ENCODE peak calls at places on chromosome 20, in six cellular contexts. One of them, this sample, is unnamed.
A peak's percentile ranks its signal among the peaks of the same experiment; 100 is the strongest.

GRCh38 chr20:45318386-45318939 is 10.4 kb upstream of the MATN4 start:
- DNase-seq in CD8-positive, alpha-beta T cell: no peak
- DNase-seq in thoracic aorta: no peak
- DNase-seq in IMR-90: no peak
- DNase-seq in testis: no peak
- DNase-seq in adrenal gland: no peak
- DNase-seq in this sample: no peak

GRCh38 chr20:25239387-25240370 is 8.2 kb upstream of the PYGB start:
- DNase-seq in IMR-90: no peak
- DNase-seq in thoracic aorta: no peak
- DNase-seq in adrenal gland: no peak
- DNase-seq in testis: no peak
- DNase-seq in CD8-positive, alpha-beta T cell: no peak
- DNase-seq in this sample: no peak

GRCh38 chr20:36126836-36127529 is 27.6 kb upstream of the EPB41L1 start:
- DNase-seq in testis: no peak
- DNase-seq in thoracic aorta: no peak
- DNase-seq in adrenal gland: no peak
- DNase-seq in IMR-90: no peak
- DNase-seq in CD8-positive, alpha-beta T cell: no peak
- DNase-seq in this sample: no peak

GRCh38 chr20:18985551-18985950 is 172.0 kb downstream of the SCP2D1 start:
- DNase-seq in adrenal gland: no peak
- DNase-seq in testis: no peak
- DNase-seq in IMR-90: no peak
- DNase-seq in CD8-positive, alpha-beta T cell: no peak
- DNase-seq in thoracic aorta: no peak
- DNase-seq in this sample: no peak

GRCh38 chr20:20076297-20077065 is 24.1 kb downstream of the CFAP61 start:
- DNase-seq in CD8-positive, alpha-beta T cell: no peak
- DNase-seq in testis: no peak
- DNase-seq in adrenal gland: no peak
- DNase-seq in thoracic aorta: no peak
- DNase-seq in IMR-90: peak; percentile 70
- DNase-seq in this sample: peak; percentile 46

GRCh38 chr20:3686867-3687321 is 5.1 kb upstream of the ADAM33 start:
- DNase-seq in testis: peak; percentile 86
- DNase-seq in CD8-positive, alpha-beta T cell: no peak
- DNase-seq in IMR-90: peak; percentile 94
- DNase-seq in adrenal gland: peak; percentile 83
- DNase-seq in thoracic aorta: peak; percentile 83
- DNase-seq in this sample: peak; percentile 56

GRCh38 chr20:20466341-20466879 is 98.5 kb downstream of the INSM1 start:
- DNase-seq in IMR-90: peak; percentile 85
- DNase-seq in CD8-positive, alpha-beta T cell: no peak
- DNase-seq in adrenal gland: no peak
- DNase-seq in testis: no peak
- DNase-seq in thoracic aorta: no peak
- DNase-seq in this sample: peak; percentile 80

GRCh38 chr20:4297141-4297826 is 281.9 kb upstream of the RNF24 start:
- DNase-seq in adrenal gland: no peak
- DNase-seq in IMR-90: peak; percentile 2
- DNase-seq in testis: peak; percentile 23
- DNase-seq in CD8-positive, alpha-beta T cell: no peak
- DNase-seq in thoracic aorta: no peak
- DNase-seq in this sample: peak; percentile 6

GRCh38 chr20:38685853-38686473 is 38.3 kb upstream of the SLC32A1 start:
- DNase-seq in thoracic aorta: no peak
- DNase-seq in IMR-90: peak; percentile 44
- DNase-seq in CD8-positive, alpha-beta T cell: peak; percentile 40
- DNase-seq in adrenal gland: peak; percentile 34
- DNase-seq in testis: peak; percentile 66
- DNase-seq in this sample: peak; percentile 51

GRCh38 chr20:44074252-44075151 is 112.5 kb downstream of the JPH2 start:
- DNase-seq in IMR-90: peak; percentile 85
- DNase-seq in thoracic aorta: no peak
- DNase-seq in testis: no peak
- DNase-seq in CD8-positive, alpha-beta T cell: no peak
- DNase-seq in adrenal gland: peak; percentile 50
- DNase-seq in this sample: peak; percentile 28

GRCh38 chr20:21308340-21308739 is 5.2 kb downstream of the XRN2 start:
- DNase-seq in CD8-positive, alpha-beta T cell: no peak
- DNase-seq in thoracic aorta: no peak
- DNase-seq in testis: no peak
- DNase-seq in IMR-90: no peak
- DNase-seq in adrenal gland: no peak
- DNase-seq in this sample: no peak

GRCh38 chr20:38452880-38453624 is 17.9 kb upstream of the SNHG17 start:
- DNase-seq in CD8-positive, alpha-beta T cell: no peak
- DNase-seq in adrenal gland: peak; percentile 40
- DNase-seq in IMR-90: peak; percentile 74
- DNase-seq in testis: no peak
- DNase-seq in thoracic aorta: no peak
- DNase-seq in this sample: peak; percentile 76

GRCh38 chr20:11976966-11977365 is 59.3 kb downstream of the BTBD3 start:
- DNase-seq in testis: no peak
- DNase-seq in CD8-positive, alpha-beta T cell: no peak
- DNase-seq in thoracic aorta: no peak
- DNase-seq in IMR-90: no peak
- DNase-seq in adrenal gland: no peak
- DNase-seq in this sample: no peak

GRCh38 chr20:46977909-46978588 is 83.4 kb downstream of the EYA2 start:
- DNase-seq in testis: no peak
- DNase-seq in thoracic aorta: no peak
- DNase-seq in adrenal gland: no peak
- DNase-seq in CD8-positive, alpha-beta T cell: no peak
- DNase-seq in IMR-90: no peak
- DNase-seq in this sample: no peak

GRCh38 chr20:59993736-59994484 is 35.7 kb downstream of the CDH26 start:
- DNase-seq in IMR-90: no peak
- DNase-seq in testis: no peak
- DNase-seq in adrenal gland: no peak
- DNase-seq in thoracic aorta: no peak
- DNase-seq in CD8-positive, alpha-beta T cell: no peak
- DNase-seq in this sample: no peak

GRCh38 chr20:59994697-59995122 is 36.5 kb downstream of the CDH26 start:
- DNase-seq in thoracic aorta: no peak
- DNase-seq in adrenal gland: no peak
- DNase-seq in IMR-90: peak; percentile 20
- DNase-seq in testis: peak; percentile 49
- DNase-seq in CD8-positive, alpha-beta T cell: no peak
- DNase-seq in this sample: no peak

GRCh38 chr20:59988141-59988540 is 29.9 kb downstream of the CDH26 start:
- DNase-seq in IMR-90: peak; percentile 11
- DNase-seq in CD8-positive, alpha-beta T cell: no peak
- DNase-seq in thoracic aorta: no peak
- DNase-seq in testis: no peak
- DNase-seq in adrenal gland: no peak
- DNase-seq in this sample: peak; percentile 5

GRCh38 chr20:59996112-59996511 is 37.9 kb downstream of the CDH26 start:
- DNase-seq in IMR-90: no peak
- DNase-seq in CD8-positive, alpha-beta T cell: no peak
- DNase-seq in testis: no peak
- DNase-seq in adrenal gland: no peak
- DNase-seq in thoracic aorta: no peak
- DNase-seq in this sample: no peak

GRCh38 chr20:59992531-59992930 is 34.3 kb downstream of the CDH26 start:
- DNase-seq in CD8-positive, alpha-beta T cell: no peak
- DNase-seq in thoracic aorta: no peak
- DNase-seq in IMR-90: peak; percentile 18
- DNase-seq in adrenal gland: no peak
- DNase-seq in testis: no peak
- DNase-seq in this sample: no peak
- TF ChIP-seq CTCF in CD8-positive, alpha-beta T cell: no peak
- TF ChIP-seq CTCF in thoracic aorta: no peak
- TF ChIP-seq CTCF in IMR-90: peak; percentile 36
- TF ChIP-seq CTCF in adrenal gland: no peak
- TF ChIP-seq CTCF in testis: no peak
- TF ChIP-seq CTCF in this sample: no peak

DNA sequence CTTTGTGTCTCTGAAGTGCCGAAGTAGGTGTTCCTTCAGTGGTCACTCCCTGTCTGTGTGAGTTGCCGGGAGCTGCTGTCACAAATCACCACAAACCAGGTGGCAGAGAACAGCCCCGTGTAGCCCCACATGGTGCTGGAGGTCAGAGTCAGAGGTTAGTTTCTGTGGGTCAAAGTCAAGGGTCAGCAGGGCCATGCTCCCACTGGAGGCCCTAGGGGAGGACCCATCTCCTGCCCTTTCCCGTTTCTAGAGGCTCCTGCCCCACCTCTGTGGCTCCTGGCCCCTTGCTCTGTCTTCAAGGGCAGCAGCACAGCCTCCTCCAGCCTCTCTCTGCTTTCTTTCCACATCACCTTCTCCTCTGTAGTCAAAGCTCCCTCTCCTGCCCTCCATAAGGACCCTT is 264.3 kb downstream of the TAF4 start:
- DNase-seq in adrenal gland: no peak
- DNase-seq in IMR-90: no peak
- DNase-seq in thoracic aorta: no peak
- DNase-seq in testis: no peak
- DNase-seq in CD8-positive, alpha-beta T cell: no peak
- DNase-seq in this sample: no peak
- H3K27me3 ChIP-seq in adrenal gland: peaks cover 17% of the 10 kb centered on the region
- H3K27me3 ChIP-seq in IMR-90: peaks cover 9% of the 10 kb centered on the region
- H3K27me3 ChIP-seq in thoracic aorta: no peaks in the 10 kb centered on the region
- H3K27me3 ChIP-seq in testis: no peaks in the 10 kb centered on the region
- H3K27me3 ChIP-seq in CD8-positive, alpha-beta T cell: no peaks in the 10 kb centered on the region
- H3K27me3 ChIP-seq in this sample: peaks cover 2% of the 10 kb centered on the region

GRCh38 chr20:1651268-1651667 is 6.3 kb downstream of the SIRPG start:
- DNase-seq in adrenal gland: no peak
- DNase-seq in thoracic aorta: no peak
- DNase-seq in IMR-90: no peak
- DNase-seq in CD8-positive, alpha-beta T cell: no peak
- DNase-seq in testis: no peak
- DNase-seq in this sample: no peak

GRCh38 chr20:1652104-1652503 is 5.5 kb downstream of the SIRPG start:
- DNase-seq in CD8-positive, alpha-beta T cell: no peak
- DNase-seq in testis: no peak
- DNase-seq in thoracic aorta: no peak
- DNase-seq in IMR-90: no peak
- DNase-seq in adrenal gland: no peak
- DNase-seq in this sample: no peak

GRCh38 chr20:1654994-1655393 is 2.6 kb downstream of the SIRPG start:
- DNase-seq in IMR-90: no peak
- DNase-seq in testis: no peak
- DNase-seq in CD8-positive, alpha-beta T cell: no peak
- DNase-seq in adrenal gland: no peak
- DNase-seq in thoracic aorta: no peak
- DNase-seq in this sample: no peak

GRCh38 chr20:1656844-1657243 is 735 bp downstream of the SIRPG start:
- DNase-seq in adrenal gland: no peak
- DNase-seq in IMR-90: no peak
- DNase-seq in CD8-positive, alpha-beta T cell: no peak
- DNase-seq in testis: no peak
- DNase-seq in thoracic aorta: no peak
- DNase-seq in this sample: no peak

GRCh38 chr20:1652960-1653359 is 4.6 kb downstream of the SIRPG start:
- DNase-seq in IMR-90: no peak
- DNase-seq in CD8-positive, alpha-beta T cell: no peak
- DNase-seq in thoracic aorta: no peak
- DNase-seq in testis: no peak
- DNase-seq in adrenal gland: no peak
- DNase-seq in this sample: no peak
- H3K27ac ChIP-seq in IMR-90: no peak overlapping the region
- H3K27ac ChIP-seq in CD8-positive, alpha-beta T cell: no peak overlapping the region
- H3K27ac ChIP-seq in thoracic aorta: no peak overlapping the region
- H3K27ac ChIP-seq in testis: no peak overlapping the region
- H3K27ac ChIP-seq in adrenal gland: no peak overlapping the region
- H3K27ac ChIP-seq in this sample: no peak overlapping the region

GRCh38 chr20:57329608-57330221 is at the start of gene SPO11:
- DNase-seq in adrenal gland: no peak
- DNase-seq in IMR-90: no peak
- DNase-seq in testis: peak; percentile 73
- DNase-seq in CD8-positive, alpha-beta T cell: no peak
- DNase-seq in thoracic aorta: no peak
- DNase-seq in this sample: no peak
- TF ChIP-seq CTCF in adrenal gland: no peak
- TF ChIP-seq CTCF in IMR-90: no peak
- TF ChIP-seq CTCF in testis: no peak
- TF ChIP-seq CTCF in CD8-positive, alpha-beta T cell: no peak
- TF ChIP-seq CTCF in thoracic aorta: no peak
- TF ChIP-seq CTCF in this sample: peak; percentile 21

GRCh38 chr20:40682104-40683045 is 6.7 kb downstream of the MAFB start:
- DNase-seq in IMR-90: no peak
- DNase-seq in thoracic aorta: no peak
- DNase-seq in CD8-positive, alpha-beta T cell: no peak
- DNase-seq in testis: no peak
- DNase-seq in adrenal gland: no peak
- DNase-seq in this sample: no peak

GRCh38 chr20:40685349-40685748 is 3.7 kb downstream of the MAFB start:
- DNase-seq in IMR-90: no peak
- DNase-seq in CD8-positive, alpha-beta T cell: no peak
- DNase-seq in adrenal gland: no peak
- DNase-seq in testis: no peak
- DNase-seq in thoracic aorta: no peak
- DNase-seq in this sample: no peak

GRCh38 chr20:40681684-40682083 is 7.4 kb downstream of the MAFB start:
- DNase-seq in IMR-90: no peak
- DNase-seq in thoracic aorta: no peak
- DNase-seq in adrenal gland: no peak
- DNase-seq in testis: no peak
- DNase-seq in CD8-positive, alpha-beta T cell: no peak
- DNase-seq in this sample: no peak

GRCh38 chr20:40683221-40683893 is 5.7 kb downstream of the MAFB start:
- DNase-seq in thoracic aorta: no peak
- DNase-seq in IMR-90: no peak
- DNase-seq in CD8-positive, alpha-beta T cell: no peak
- DNase-seq in adrenal gland: peak; percentile 56
- DNase-seq in testis: no peak
- DNase-seq in this sample: peak; percentile 33

DNA sequence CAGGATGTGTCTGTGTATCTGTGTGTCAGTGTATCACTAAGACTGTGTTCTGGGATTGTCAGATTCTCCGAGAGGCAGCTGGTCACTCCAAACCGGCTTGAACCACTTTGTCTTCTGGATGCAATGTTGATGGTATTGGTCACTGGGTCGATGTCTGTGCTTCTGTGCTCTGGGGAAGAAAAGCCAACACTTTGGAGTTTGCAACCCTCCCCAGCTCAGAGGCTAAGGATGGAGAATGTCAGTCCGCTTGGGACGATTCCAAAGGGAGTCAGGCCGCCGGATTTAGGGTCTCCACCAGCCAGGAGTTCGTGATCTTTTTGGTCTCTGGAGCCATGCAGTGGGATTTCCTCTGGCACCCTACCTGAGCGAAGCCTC is 5.2 kb downstream of the MAFB start:
- DNase-seq in testis: no peak
- DNase-seq in CD8-positive, alpha-beta T cell: no peak
- DNase-seq in thoracic aorta: no peak
- DNase-seq in adrenal gland: no peak
- DNase-seq in IMR-90: no peak
- DNase-seq in this sample: no peak
- H3K27me3 ChIP-seq in testis: no peaks in the 10 kb centered on the region
- H3K27me3 ChIP-seq in CD8-positive, alpha-beta T cell: peaks cover 22% of the 10 kb centered on the region
- H3K27me3 ChIP-seq in thoracic aorta: no peaks in the 10 kb centered on the region
- H3K27me3 ChIP-seq in adrenal gland: no peaks in the 10 kb centered on the region
- H3K27me3 ChIP-seq in IMR-90: peaks cover 72% of the 10 kb centered on the region
- H3K27me3 ChIP-seq in this sample: peaks cover 58% of the 10 kb centered on the region

GRCh38 chr20:37315293-37316110 is 26.0 kb downstream of the MANBAL start:
- DNase-seq in testis: peak; percentile 94
- DNase-seq in thoracic aorta: no peak
- DNase-seq in IMR-90: peak; percentile 92
- DNase-seq in adrenal gland: peak; percentile 71
- DNase-seq in CD8-positive, alpha-beta T cell: no peak
- DNase-seq in this sample: peak; percentile 88
- H3K27ac ChIP-seq in testis: peak overlapping the region; percentile 96
- H3K27ac ChIP-seq in thoracic aorta: peak overlapping the region; percentile 96
- H3K27ac ChIP-seq in IMR-90: peak overlapping the region; percentile 83
- H3K27ac ChIP-seq in adrenal gland: peak overlapping the region; percentile 92
- H3K27ac ChIP-seq in CD8-positive, alpha-beta T cell: peak overlapping the region; percentile 52
- H3K27ac ChIP-seq in this sample: peak overlapping the region; percentile 86